ENCODE peak calls at places on chromosomes 12 and 14, in ten cellular contexts. Y is LNCaP clone FGC; F is GM04504; A is fibroblast of pulmonary artery; V is esophagus squamous epithelium; J is NAMALWA; P is CD4-positive, alpha-beta memory T cell; W is activated CD4-positive, alpha-beta T cell treated with anti-CD3 and anti-CD28 coated beads for 48 hours; E is foreskin keratinocyte; Q is skeletal muscle cell. X is an unnamed sample.
A peak's percentile ranks its signal among the peaks of the same experiment; 100 is the strongest.

GRCh38 chr12:38932320-38932719 is 26.9 kb upstream of the CPNE8 start:
- DNase-seq in F (no peak), P (no peak), V (no peak), Q (no peak), W (no peak), J (no peak), A (no peak), Y (no peak), E (no peak), X (no peak)

GRCh38 chr14:64438181-64438839 is 27.0 kb upstream of the AKAP5 start:
- DNase-seq in J (no peak), W (no peak), V (no peak), A (peak; percentile 87), F (peak; percentile 65), P (no peak), E (peak; percentile 31), Q (peak; percentile 65), Y (no peak), X (peak; percentile 77)

GRCh38 chr12:24902521-24903304 is 46.2 kb downstream of the BCAT1 start:
- DNase-seq in J (no peak), W (peak; percentile 37), A (no peak), P (peak; percentile 12), E (peak; percentile 19), F (no peak), Q (no peak), Y (no peak), V (no peak), X (peak; percentile 65)

GRCh38 chr12:78210894-78211302 is 380.2 kb downstream of the NAV3 start:
- DNase-seq in V (no peak), A (peak; percentile 86), F (peak; percentile 62), P (no peak), Y (no peak), W (no peak), J (no peak), E (peak; percentile 10), Q (peak; percentile 93), X (peak; percentile 59)

GRCh38 chr14:84643438-84643837 is 886.5 kb upstream of the FLRT2 start:
- DNase-seq in A (no peak), J (no peak), V (no peak), W (no peak), Q (no peak), P (no peak), F (no peak), Y (peak; percentile 95), E (no peak), X (no peak)

GRCh38 chr14:95522556-95522955 is 6.1 kb upstream of the SYNE3 start:
- DNase-seq in A (no peak), F (no peak), J (no peak), W (no peak), E (no peak), Y (no peak), Q (no peak), V (no peak), P (no peak), X (no peak)

GRCh38 chr12:41302979-41303403 is 114.9 kb downstream of the PDZRN4 start:
- DNase-seq in V (no peak), F (no peak), J (no peak), P (no peak), E (peak; percentile 15), A (no peak), W (no peak), Q (no peak), Y (no peak), X (no peak)

GRCh38 chr14:21255385-21256101 is 13.7 kb downstream of the HNRNPC start:
- DNase-seq in F (no peak), Q (no peak), P (no peak), E (no peak), J (no peak), A (no peak), W (no peak), Y (no peak), V (no peak), X (peak; percentile 73)

GRCh38 chr14:56580317-56580711 is 716 bp downstream of the TMEM260 start:
- DNase-seq in W (no peak), V (no peak), Y (no peak), Q (no peak), F (no peak), A (no peak), P (no peak), J (no peak), E (no peak), X (no peak)

GRCh38 chr12:51678086-51678724 is 87.2 kb downstream of the SCN8A start:
- DNase-seq in E (no peak), J (peak; percentile 62), F (no peak), Q (no peak), W (peak; percentile 30), V (no peak), A (peak; percentile 72), Y (peak; percentile 21), P (peak; percentile 9), X (peak; percentile 66)

GRCh38 chr12:130816055-130816454 is 23.0 kb downstream of the STX2 start:
- DNase-seq in F (no peak), Q (no peak), W (no peak), A (no peak), Y (no peak), E (no peak), V (no peak), P (no peak), J (no peak), X (no peak)

GRCh38 chr14:24277606-24278321 is 6.4 kb upstream of the RABGGTA start:
- DNase-seq in A (no peak), J (no peak), F (no peak), W (peak; percentile 60), P (no peak), V (no peak), Q (no peak), Y (no peak), E (no peak), X (no peak)

GRCh38 chr12:278046-278445 is 15.4 kb upstream of the SLC6A13 start:
- DNase-seq in E (no peak), V (no peak), Q (no peak), P (no peak), Y (no peak), J (no peak), W (no peak), F (no peak), A (no peak), X (no peak)

GRCh38 chr12:89181271-89181920 is 170.9 kb downstream of the DUSP6 start:
- DNase-seq in P (no peak), J (no peak), W (no peak), Q (peak; percentile 47), V (no peak), A (peak; percentile 87), Y (no peak), F (no peak), E (peak; percentile 72), X (peak; percentile 63)

GRCh38 chr12:54385251-54385914 is 850 bp upstream of the ZNF385A start:
- DNase-seq in J (no peak), E (no peak), Y (no peak), V (no peak), W (no peak), A (no peak), P (no peak), Q (no peak), F (no peak), X (no peak)

GRCh38 chr14:93095742-93096510 is 19.8 kb downstream of the ITPK1 start:
- DNase-seq in Q (no peak), F (no peak), V (no peak), J (no peak), P (no peak), Y (no peak), A (no peak), W (no peak), E (no peak), X (no peak)

GRCh38 chr14:104393199-104393897 is 186.2 kb upstream of the C14orf180 start:
- DNase-seq in A (no peak), Q (no peak), Y (no peak), J (no peak), P (no peak), E (no peak), F (no peak), V (no peak), W (no peak), X (no peak)

GRCh38 chr12:66633676-66634075 is 45.2 kb downstream of the GRIP1 start:
- DNase-seq in W (no peak), F (no peak), Q (peak; percentile 65), Y (no peak), A (peak; percentile 13), P (no peak), E (peak; percentile 84), J (no peak), V (no peak), X (no peak)

GRCh38 chr14:102187044-102187443 is 47.3 kb downstream of the WDR20 start:
- DNase-seq in V (no peak), F (peak; percentile 68), E (peak; percentile 23), W (no peak), Y (no peak), J (no peak), P (no peak), A (peak; percentile 80), Q (peak; percentile 51), X (peak; percentile 87)

GRCh38 chr12:101021911-101022388 is 188.1 kb downstream of the SLC5A8 start:
- DNase-seq in F (peak; percentile 67), V (no peak), P (no peak), Q (peak; percentile 57), W (no peak), E (peak; percentile 89), Y (no peak), J (no peak), A (peak; percentile 93), X (peak; percentile 82)

GRCh38 chr12:91180577-91180976 is 2.0 kb downstream of the DCN start:
- DNase-seq in J (no peak), V (no peak), W (no peak), Q (no peak), P (no peak), F (peak; percentile 83), E (no peak), A (peak; percentile 82), Y (peak; percentile 1), X (no peak)

GRCh38 chr14:39946796-39947195 is 514.6 kb upstream of the FBXO33 start:
- DNase-seq in P (no peak), Y (no peak), F (no peak), Q (no peak), V (no peak), E (no peak), W (no peak), J (no peak), A (no peak), X (peak; percentile 44)

GRCh38 chr14:99327458-99328250 is 55.7 kb upstream of the BCL11B start:
- DNase-seq in F (no peak), V (no peak), A (no peak), P (no peak), W (no peak), E (peak; percentile 81), J (no peak), Y (no peak), Q (no peak), X (no peak)

GRCh38 chr12:113961921-113962710 is 4.0 kb downstream of the RBM19 start:
- DNase-seq in A (peak; percentile 54), E (peak; percentile 25), W (peak; percentile 68), F (peak; percentile 3), Q (peak; percentile 25), P (no peak), V (no peak), J (no peak), Y (no peak), X (peak; percentile 73)

GRCh38 chr14:22658951-22659350 is 14.8 kb upstream of the OR6J1 start:
- DNase-seq in P (no peak), Q (no peak), A (no peak), Y (no peak), E (no peak), W (no peak), J (no peak), V (no peak), F (no peak), X (no peak)

GRCh38 chr12:713281-713875 is 39.0 kb upstream of the WNK1 start:
- DNase-seq in V (no peak), A (no peak), W (peak; percentile 66), Y (no peak), E (no peak), J (no peak), Q (no peak), P (no peak), F (no peak), X (peak; percentile 46)

GRCh38 chr12:95815635-95816212 is 25.2 kb upstream of the NTN4 start:
- DNase-seq in W (no peak), J (peak; percentile 54), P (peak; percentile 20), Y (no peak), A (peak; percentile 62), F (no peak), Q (no peak), E (no peak), V (no peak), X (peak; percentile 50)

GRCh38 chr12:63882844-63883243 is 38.3 kb downstream of the SRGAP1 start:
- DNase-seq in F (no peak), Y (no peak), E (no peak), W (no peak), Q (peak; percentile 25), J (no peak), V (no peak), P (no peak), A (peak; percentile 13), X (no peak)